ENCODE peak calls at places on chromosomes 2 and 18, in eight cellular contexts. Y is pons, G is brain microvascular endothelial cell, Q is A549, V is T-helper 9 cell, X is foreskin fibroblast, Z is KBM-7, N is pancreas. B is an unnamed sample.

GRCh38 chr2:127564429-127565260 is 29.2 kb downstream of the MYO7B start:
- DNase-seq in Y (no peak), G (no peak), Q (no peak), V (no peak), X (no peak), Z (no peak), N (no peak), B (peak; percentile 60)

GRCh38 chr18:36711813-36712444 is 116.9 kb downstream of the TPGS2 start:
- DNase-seq in Y (no peak), G (peak; percentile 75), Q (peak; percentile 1), V (no peak), X (peak; percentile 92), Z (no peak), N (no peak), B (no peak)

GRCh38 chr2:188295067-188295685 is 3.5 kb downstream of the GULP1 start:
- DNase-seq in Y (no peak), G (no peak), Q (no peak), V (no peak), X (no peak), Z (no peak), N (no peak), B (no peak)

GRCh38 chr18:63147973-63148372 is 171.6 kb downstream of the BCL2 start:
- DNase-seq in Y (no peak), G (no peak), Q (no peak), V (no peak), X (no peak), Z (no peak), N (no peak), B (no peak)

GRCh38 chr2:11060376-11061169 is 94.7 kb upstream of the SLC66A3 start:
- DNase-seq in Y (no peak), G (no peak), Q (no peak), V (no peak), X (no peak), Z (no peak), N (no peak), B (no peak)

GRCh38 chr2:119730598-119731278 is 29.0 kb upstream of the PTPN4 start:
- DNase-seq in Y (no peak), G (no peak), Q (no peak), V (no peak), X (no peak), Z (no peak), N (no peak), B (no peak)

GRCh38 chr2:45883601-45884000 is 232.1 kb downstream of the PRKCE start:
- DNase-seq in Y (no peak), G (no peak), Q (no peak), V (no peak), X (no peak), Z (no peak), N (no peak), B (no peak)

GRCh38 chr2:17327649-17328048 is 190.6 kb downstream of the RAD51AP2 start:
- DNase-seq in Y (no peak), G (no peak), Q (no peak), V (no peak), X (no peak), Z (no peak), N (no peak), B (no peak)

GRCh38 chr2:154133823-154134222 is 262.1 kb downstream of the GALNT13 start:
- DNase-seq in Y (no peak), G (no peak), Q (no peak), V (no peak), X (no peak), Z (no peak), N (no peak), B (no peak)

GRCh38 chr18:13611058-13611615 is 115.2 kb downstream of the FAM210A start:
- DNase-seq in Y (no peak), G (peak; percentile 66), Q (no peak), V (peak; percentile 18), X (no peak), Z (peak; percentile 43), N (no peak), B (no peak)

B was measured in kidney.